ENCODE peak calls at places on chromosomes 3 and 15, in ten cellular contexts. N, W, B, G, T, O, M, A, D and H are unnamed samples.

GRCh38 chr3:185582871-185583270 is 3.2 kb upstream of the SENP2 start:
- DNase-seq in N (no peak), W (no peak), B (peak), G (no peak), T (no peak), O (no peak), M (no peak), A (no peak), D (peak), H (peak)

GRCh38 chr15:36978625-36979024 is 121.7 kb downstream of the MEIS2 start:
- DNase-seq in N (no peak), W (no peak), B (no peak), G (no peak), T (no peak), O (no peak), M (no peak), A (no peak), D (no peak), H (no peak)

GRCh38 chr3:62167566-62168262 is 205.6 kb downstream of the FEZF2 start:
- DNase-seq in N (no peak), W (peak), B (no peak), G (no peak), T (no peak), O (no peak), M (no peak), A (no peak), D (no peak), H (no peak)

GRCh38 chr15:78749831-78750230 is 61.4 kb downstream of the ADAMTS7 start:
- DNase-seq in N (peak), W (no peak), B (no peak), G (no peak), T (peak), O (no peak), M (no peak), A (no peak), D (no peak), H (no peak)

GRCh38 chr15:57654136-57654845 is 52.2 kb upstream of the POLR2M start:
- DNase-seq in N (no peak), W (no peak), B (no peak), G (peak), T (no peak), O (no peak), M (peak), A (no peak), D (no peak), H (no peak)

GRCh38 chr3:127467386-127467785 is 123.1 kb downstream of the TPRA1 start:
- DNase-seq in N (no peak), W (no peak), B (peak), G (no peak), T (no peak), O (no peak), M (no peak), A (no peak), D (no peak), H (no peak)

GRCh38 chr3:66338927-66339326 is 118.1 kb downstream of the SLC25A26 start:
- DNase-seq in N (no peak), W (no peak), B (no peak), G (peak), T (no peak), O (peak), M (no peak), A (no peak), D (no peak), H (no peak)

GRCh38 chr3:123424321-123424998 is 24.4 kb downstream of the ADCY5 start:
- DNase-seq in N (no peak), W (peak), B (no peak), G (no peak), T (peak), O (no peak), M (no peak), A (no peak), D (no peak), H (no peak)

GRCh38 chr15:51765751-51766150 is 14.4 kb downstream of the TMOD2 start:
- DNase-seq in N (no peak), W (no peak), B (no peak), G (no peak), T (no peak), O (no peak), M (no peak), A (no peak), D (no peak), H (no peak)

GRCh38 chr15:63420333-63420741 is 38.7 kb upstream of the CA12 start:
- DNase-seq in N (no peak), W (no peak), B (peak), G (no peak), T (no peak), O (peak), M (no peak), A (no peak), D (no peak), H (peak)

GRCh38 chr15:51499379-51499976 is 123.1 kb downstream of the DMXL2 start:
- DNase-seq in N (no peak), W (no peak), B (peak), G (no peak), T (no peak), O (peak), M (no peak), A (no peak), D (peak), H (peak)

GRCh38 chr3:178439504-178439903 is 96.7 kb upstream of the KCNMB2 start:
- DNase-seq in N (no peak), W (no peak), B (no peak), G (no peak), T (no peak), O (peak), M (no peak), A (no peak), D (no peak), H (peak)

GRCh38 chr3:178435575-178435974 is 100.7 kb upstream of the KCNMB2 start:
- DNase-seq in N (no peak), W (no peak), B (no peak), G (no peak), T (no peak), O (no peak), M (no peak), A (no peak), D (no peak), H (no peak)

GRCh38 chr3:178434206-178434805 is 101.9 kb upstream of the KCNMB2 start:
- DNase-seq in N (no peak), W (no peak), B (peak), G (no peak), T (no peak), O (peak), M (no peak), A (no peak), D (no peak), H (peak)

GRCh38 chr3:178436773-178437172 is 99.5 kb upstream of the KCNMB2 start:
- DNase-seq in N (no peak), W (no peak), B (peak), G (peak), T (peak), O (peak), M (no peak), A (no peak), D (peak), H (peak)
- TF ChIP-seq CTCF in N (peak), W (peak), B (peak), G (peak), T (peak), O (peak), M (peak), A (peak), D (peak), H (peak)

GRCh38 chr3:89503891-89504391 is 396.5 kb downstream of the EPHA3 start:
- DNase-seq in N (no peak), W (no peak), B (no peak), G (no peak), T (no peak), O (no peak), M (no peak), A (no peak), D (no peak), H (no peak)

GRCh38 chr3:89506462-89507143 is 399.2 kb downstream of the EPHA3 start:
- DNase-seq in N (no peak), W (no peak), B (no peak), G (no peak), T (no peak), O (no peak), M (no peak), A (no peak), D (no peak), H (no peak)

DNA sequence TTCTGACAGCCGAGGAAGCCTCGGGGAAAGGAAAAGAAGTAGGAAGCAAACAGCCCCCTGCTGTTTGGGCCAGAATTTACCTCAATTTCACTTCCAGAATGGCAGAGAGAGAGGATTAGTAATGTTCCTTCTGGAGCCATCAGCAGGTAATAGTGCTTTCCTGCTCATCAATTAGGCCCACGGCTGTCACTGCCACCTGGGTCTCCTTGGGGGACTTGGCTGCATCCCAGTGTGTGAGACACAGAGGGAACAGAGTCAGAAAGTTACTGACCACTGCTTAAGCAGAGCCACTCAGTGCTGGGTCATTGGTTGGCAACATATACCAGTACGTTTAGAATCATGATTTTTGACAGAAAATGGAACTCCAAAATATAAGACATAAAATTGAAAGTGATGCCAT is 397.0 kb downstream of the EPHA3 start:
- DNase-seq in N (no peak), W (no peak), B (no peak), G (no peak), T (no peak), O (no peak), M (no peak), A (no peak), D (no peak), H (no peak)
- H3K4me3 ChIP-seq in N (no peak), W (no peak), B (no peak), G (no peak), T (no peak), O (no peak), M (no peak), A (no peak), D (no peak), H (no peak)

GRCh38 chr15:39613271-39613670 is 32.4 kb downstream of the THBS1 start:
- DNase-seq in N (no peak), W (no peak), B (no peak), G (no peak), T (no peak), O (no peak), M (no peak), A (no peak), D (no peak), H (no peak)
- TF ChIP-seq CTCF in N (no peak), W (no peak), B (no peak), G (no peak), T (no peak), O (no peak), M (no peak), A (no peak), D (no peak), H (no peak)

GRCh38 chr3:152296382-152296781 is 27.7 kb downstream of the MBNL1 start:
- DNase-seq in N (no peak), W (no peak), B (no peak), G (no peak), T (no peak), O (no peak), M (no peak), A (no peak), D (no peak), H (no peak)

GRCh38 chr3:152295834-152296233 is 27.1 kb downstream of the MBNL1 start:
- DNase-seq in N (no peak), W (no peak), B (no peak), G (no peak), T (no peak), O (no peak), M (no peak), A (no peak), D (no peak), H (no peak)

GRCh38 chr3:152298393-152299242 is 29.9 kb downstream of the MBNL1 start:
- DNase-seq in N (peak), W (peak), B (peak), G (peak), T (peak), O (peak), M (no peak), A (no peak), D (peak), H (peak)

GRCh38 chr3:152295344-152295743 is 26.6 kb downstream of the MBNL1 start:
- DNase-seq in N (no peak), W (no peak), B (no peak), G (no peak), T (no peak), O (no peak), M (no peak), A (no peak), D (no peak), H (no peak)

GRCh38 chr3:152296990-152297389 is 28.3 kb downstream of the MBNL1 start:
- DNase-seq in N (no peak), W (no peak), B (no peak), G (no peak), T (no peak), O (no peak), M (no peak), A (no peak), D (no peak), H (no peak)
- H3K4me3 ChIP-seq in N (no peak), W (no peak), B (no peak), G (no peak), T (no peak), O (no peak), M (no peak), A (no peak), D (no peak), H (no peak)

GRCh38 chr15:94793641-94794040 is 562.3 kb downstream of the MCTP2 start:
- DNase-seq in N (no peak), W (no peak), B (no peak), G (no peak), T (no peak), O (no peak), M (no peak), A (no peak), D (no peak), H (no peak)
- TF ChIP-seq CTCF in N (no peak), W (no peak), B (no peak), G (no peak), T (no peak), O (no peak), M (no peak), A (no peak), D (no peak), H (no peak)

GRCh38 chr15:85750807-85751730 is 43.7 kb downstream of the KLHL25 start:
- DNase-seq in N (no peak), W (no peak), B (no peak), G (no peak), T (peak), O (no peak), M (no peak), A (peak), D (no peak), H (no peak)
- H3K4me3 ChIP-seq in N (no peak), W (no peak), B (no peak), G (no peak), T (no peak), O (no peak), M (peak), A (peak), D (no peak), H (no peak)

GRCh38 chr15:92277776-92278175 is 115.9 kb upstream of the ST8SIA2 start:
- DNase-seq in N (no peak), W (peak), B (peak), G (no peak), T (no peak), O (no peak), M (peak), A (no peak), D (peak), H (peak)
- TF ChIP-seq CTCF in N (no peak), W (peak), B (peak), G (no peak), T (no peak), O (no peak), M (peak), A (no peak), D (peak), H (peak)